ENCODE peak calls at places on chromosomes 6 and 20, in four cellular contexts. H, F, Z and O are unnamed samples.

GRCh38 chr20:57432480-57432873 is 41.3 kb downstream of the RBM38 start:
- DNase-seq in H (no peak), F (no peak), Z (no peak), O (peak; percentile 35)

GRCh38 chr20:32153156-32153665 is 43.7 kb downstream of the TM9SF4 start:
- DNase-seq in H (no peak), F (no peak), Z (no peak), O (no peak)

GRCh38 chr20:38810926-38811325 is 5.4 kb downstream of the PPP1R16B start:
- DNase-seq in H (no peak), F (no peak), Z (no peak), O (no peak)

GRCh38 chr6:125114248-125114858 is 39.2 kb upstream of the TPD52L1 start:
- DNase-seq in H (no peak), F (peak; percentile 47), Z (no peak), O (peak; percentile 19)

GRCh38 chr20:57830515-57830895 is 120.7 kb upstream of the PMEPA1 start:
- DNase-seq in H (no peak), F (no peak), Z (no peak), O (no peak)

GRCh38 chr6:52745764-52746201 is 17.5 kb downstream of the GSTA2 start:
- DNase-seq in H (no peak), F (no peak), Z (no peak), O (no peak)

GRCh38 chr6:71468841-71469750 is 180.5 kb downstream of the OGFRL1 start:
- DNase-seq in H (no peak), F (no peak), Z (peak; percentile 55), O (no peak)

GRCh38 chr20:38855356-38855755 is 49.9 kb downstream of the PPP1R16B start:
- DNase-seq in H (no peak), F (no peak), Z (no peak), O (no peak)

GRCh38 chr6:105608711-105609374 is 206.0 kb upstream of the PREP start:
- DNase-seq in H (no peak), F (peak; percentile 67), Z (no peak), O (no peak)

GRCh38 chr20:50589548-50590347 is 79.6 kb downstream of the PTPN1 start:
- DNase-seq in H (no peak), F (no peak), Z (no peak), O (no peak)

GRCh38 chr6:150844371-150844770 is 21.1 kb upstream of the MTHFD1L start:
- DNase-seq in H (no peak), F (no peak), Z (no peak), O (no peak)

GRCh38 chr6:40577672-40578071 is 9.5 kb downstream of the LRFN2 start:
- DNase-seq in H (no peak), F (no peak), Z (no peak), O (no peak)

GRCh38 chr20:17845701-17846475 is 122.7 kb downstream of the SNX5 start:
- DNase-seq in H (no peak), F (no peak), Z (no peak), O (peak; percentile 68)

GRCh38 chr6:27767851-27768250 is 144.3 kb downstream of the OR2B2 start:
- DNase-seq in H (no peak), F (peak; percentile 34), Z (no peak), O (no peak)

GRCh38 chr6:164359441-164359840 is 944.9 kb downstream of the QKI start:
- DNase-seq in H (no peak), F (no peak), Z (no peak), O (no peak)

GRCh38 chr6:151034825-151035781 is 169.6 kb downstream of the MTHFD1L start:
- DNase-seq in H (no peak), F (no peak), Z (no peak), O (no peak)

GRCh38 chr6:136344420-136344819 is 54.8 kb upstream of the BCLAF1 start:
- DNase-seq in H (no peak), F (no peak), Z (no peak), O (no peak)

GRCh38 chr20:50866036-50866685 is 65.1 kb downstream of the ADNP start:
- DNase-seq in H (no peak), F (no peak), Z (no peak), O (no peak)

GRCh38 chr6:80142586-80142985 is 36.1 kb downstream of the BCKDHB start:
- DNase-seq in H (no peak), F (no peak), Z (no peak), O (no peak)

GRCh38 chr6:16129623-16130243 is 847 bp downstream of the MYLIP start:
- DNase-seq in H (peak; percentile 16), F (peak; percentile 51), Z (no peak), O (peak; percentile 23)

GRCh38 chr6:41191569-41191968 is 9.4 kb downstream of the TREML2 start:
- DNase-seq in H (no peak), F (peak; percentile 78), Z (no peak), O (no peak)

GRCh38 chr20:47351643-47352331 is 4.7 kb downstream of the ZMYND8 start:
- DNase-seq in H (no peak), F (peak; percentile 80), Z (no peak), O (no peak)

GRCh38 chr6:167079853-167080297 is 43.0 kb upstream of the CCR6 start:
- DNase-seq in H (no peak), F (no peak), Z (no peak), O (no peak)

GRCh38 chr6:127515234-127515793 is 3.8 kb downstream of the MTCL3 start:
- DNase-seq in H (no peak), F (peak; percentile 89), Z (no peak), O (no peak)

GRCh38 chr6:10511477-10511876 is 9.7 kb upstream of the GCNT2 start:
- DNase-seq in H (peak; percentile 36), F (no peak), Z (no peak), O (no peak)

GRCh38 chr6:124676033-124676432 is 286.2 kb upstream of the RNF217 start:
- DNase-seq in H (no peak), F (no peak), Z (no peak), O (no peak)

GRCh38 chr6:55713411-55713810 is 134.4 kb upstream of the HMGCLL1 start:
- DNase-seq in H (no peak), F (no peak), Z (no peak), O (no peak)

GRCh38 chr6:28817808-28818145 is 106.0 kb downstream of the TRIM27 start:
- DNase-seq in H (no peak), F (peak; percentile 48), Z (no peak), O (no peak)

GRCh38 chr6:11606287-11606686 is 68.7 kb downstream of the TMEM170B start:
- DNase-seq in H (no peak), F (no peak), Z (no peak), O (no peak)

GRCh38 chr6:13715444-13715883 is 3.8 kb upstream of the RANBP9 start:
- DNase-seq in H (no peak), F (no peak), Z (no peak), O (no peak)

GRCh38 chr20:24609757-24610156 is 140.3 kb downstream of the SYNDIG1 start:
- DNase-seq in H (no peak), F (peak; percentile 33), Z (no peak), O (no peak)

GRCh38 chr20:54514020-54514607 is 38.7 kb downstream of the DOK5 start:
- DNase-seq in H (no peak), F (peak; percentile 40), Z (no peak), O (no peak)

GRCh38 chr6:166259296-166259977 is 48.8 kb downstream of the PRR18 start:
- DNase-seq in H (no peak), F (no peak), Z (no peak), O (no peak)

DNA sequence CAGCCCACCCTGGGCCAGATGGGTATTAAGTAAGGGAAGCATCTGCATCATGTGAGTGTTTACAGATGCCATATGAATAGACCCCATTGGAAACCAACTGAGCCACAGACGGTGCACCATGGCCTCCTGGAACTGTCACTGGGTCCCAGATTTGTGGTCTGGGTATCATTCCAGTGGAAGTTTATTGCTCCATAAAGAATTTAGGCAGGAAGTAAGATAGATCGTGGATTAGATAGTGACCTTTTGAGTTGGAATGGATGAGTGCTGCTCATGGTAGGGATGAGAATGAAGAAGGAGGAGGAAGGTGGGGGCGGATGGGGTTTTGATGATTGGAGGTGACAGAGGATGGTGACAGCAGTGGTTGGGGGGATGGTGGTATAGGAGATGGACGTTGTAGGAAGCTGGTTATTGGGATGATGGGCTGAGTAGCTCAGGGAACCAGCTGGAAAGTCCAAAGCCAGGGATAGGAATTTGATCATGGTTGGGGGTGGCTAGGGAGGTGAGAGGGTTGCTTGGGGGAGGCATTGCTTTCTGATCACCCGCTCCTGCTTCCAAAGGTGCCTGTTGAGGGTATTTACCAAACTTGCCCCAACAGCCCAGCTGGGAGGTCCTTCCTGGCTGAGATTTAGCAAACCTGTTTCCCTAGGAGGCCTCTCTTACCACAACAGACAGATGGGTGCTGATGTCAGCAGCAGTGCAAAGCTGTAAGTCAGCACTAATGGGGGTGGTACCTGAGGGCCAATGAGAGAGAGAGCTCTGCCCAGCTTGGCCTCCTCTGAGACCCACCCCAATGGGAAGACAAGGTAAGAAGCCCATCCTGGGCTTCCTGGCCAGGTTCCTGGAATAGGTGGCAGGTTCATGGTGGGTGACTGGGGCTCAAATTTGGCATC is 78.0 kb downstream of the VEGFA start:
- DNase-seq in H (no peak), F (no peak), Z (no peak), O (no peak)
- H3K4me1 ChIP-seq in H (no peaks in the 10 kb centered on the region), F (no peaks in the 10 kb centered on the region), Z (no peaks in the 10 kb centered on the region), O (no peaks in the 10 kb centered on the region)

GRCh38 chr6:158667360-158667981 is 17.6 kb downstream of the SYTL3 start:
- DNase-seq in H (no peak), F (no peak), Z (no peak), O (no peak)

GRCh38 chr6:158666637-158667359 is 16.9 kb downstream of the SYTL3 start:
- DNase-seq in H (no peak), F (no peak), Z (peak; percentile 81), O (no peak)

GRCh38 chr6:158669145-158670035 is 19.5 kb downstream of the SYTL3 start:
- DNase-seq in H (no peak), F (no peak), Z (no peak), O (no peak)

GRCh38 chr6:158665332-158665731 is 15.5 kb downstream of the SYTL3 start:
- DNase-seq in H (no peak), F (no peak), Z (no peak), O (no peak)

DNA sequence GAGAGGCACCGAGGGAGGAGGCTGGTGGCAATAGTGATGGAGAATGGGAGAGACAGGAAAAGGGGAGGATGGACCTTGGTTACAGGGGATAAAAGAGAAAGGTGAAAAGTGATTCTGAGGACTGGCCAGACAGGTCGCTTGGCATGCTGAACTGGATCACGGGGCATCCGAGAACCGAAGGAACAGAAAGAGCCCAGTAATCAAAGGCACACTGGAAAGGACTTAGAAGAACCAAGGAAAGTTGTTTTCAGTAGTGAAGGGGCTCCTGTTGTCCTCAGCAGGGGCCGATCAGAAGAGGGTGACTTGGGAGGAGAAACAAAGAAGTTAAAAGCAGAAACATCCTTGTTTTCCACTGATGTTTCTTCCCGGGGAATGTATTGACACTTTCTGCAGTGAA is 18.9 kb downstream of the SYTL3 start:
- DNase-seq in H (no peak), F (no peak), Z (no peak), O (no peak)
- H3K27ac ChIP-seq in H (no peak overlapping the region), F (no peak overlapping the region), Z (peak overlapping the region; percentile 0), O (peak overlapping the region; percentile 90)

GRCh38 chr20:43963872-43964791 is 49.5 kb downstream of the TOX2 start:
- DNase-seq in H (peak; percentile 57), F (no peak), Z (no peak), O (peak; percentile 69)
- H3K4me1 ChIP-seq in H (no peaks in the 10 kb centered on the region), F (no peaks in the 10 kb centered on the region), Z (no peaks in the 10 kb centered on the region), O (no peaks in the 10 kb centered on the region)

DNA sequence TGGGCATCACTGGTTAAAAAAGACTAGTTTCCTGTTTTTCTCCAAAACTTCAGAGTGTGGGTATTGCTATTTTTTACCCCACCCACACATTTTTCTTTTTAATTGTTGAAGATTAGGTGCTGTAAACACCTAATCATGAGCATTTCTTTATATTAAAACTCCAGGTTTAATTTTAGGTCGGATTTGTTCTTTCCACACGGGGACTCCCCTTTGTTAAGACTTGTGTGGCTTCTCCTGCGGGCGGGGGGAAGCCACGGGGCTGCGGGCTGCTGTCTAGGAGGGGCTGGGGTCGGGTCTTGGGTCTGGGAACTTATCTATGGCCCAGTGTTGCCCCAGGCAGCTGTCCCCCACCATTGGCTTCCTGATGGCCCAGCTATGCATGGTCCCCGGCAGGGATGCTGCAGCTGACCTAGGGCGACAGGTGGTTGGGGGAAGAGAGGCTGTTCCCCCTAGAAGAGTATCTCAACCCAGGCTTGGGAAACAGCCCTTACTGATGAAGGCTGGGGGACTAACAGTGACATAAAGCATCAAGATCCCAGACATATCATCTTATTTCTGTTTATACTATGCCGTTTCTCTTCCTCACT is 87.3 kb downstream of the HIVEP2 start:
- DNase-seq in H (no peak), F (no peak), Z (no peak), O (no peak)
- H3K27ac ChIP-seq in H (no peak overlapping the region), F (no peak overlapping the region), Z (peak overlapping the region; percentile 31), O (peak overlapping the region; percentile 89)